ENCODE peak calls at places on chromosomes 16 and 17, in eight cellular contexts. L, J, E, V, X, A, U and R are unnamed samples.

GRCh38 chr17:13346996-13347762 is 254.6 kb downstream of the HS3ST3A1 start:
- DNase-seq in L (no peak), E (no peak), V (peak), A (peak), J (peak), X (no peak), U (no peak), R (peak)

GRCh38 chr17:80008848-80009247 is 26.8 kb downstream of the TBC1D16 start:
- DNase-seq in V (no peak), E (no peak), U (peak), J (no peak), L (peak), X (no peak), A (no peak), R (no peak)

GRCh38 chr17:40857535-40857934 is 9.5 kb downstream of the KRT12 start:
- DNase-seq in U (no peak), J (no peak), L (no peak), V (peak), E (no peak), X (no peak), A (peak), R (no peak)

GRCh38 chr17:58317421-58318064 is 11.1 kb downstream of the TSPOAP1 start:
- DNase-seq in E (peak), U (no peak), A (peak), J (peak), L (peak), V (peak), X (no peak), R (peak)

GRCh38 chr17:13222931-13223330 is 205.1 kb upstream of the ELAC2 start:
- DNase-seq in L (no peak), E (no peak), V (no peak), A (no peak), U (no peak), J (no peak), X (no peak), R (no peak)

GRCh38 chr17:27559506-27559931 is 71.5 kb upstream of the LGALS9 start:
- DNase-seq in J (no peak), E (no peak), X (no peak), L (peak), A (peak), U (peak), V (peak), R (no peak)

GRCh38 chr16:2968368-2968737 is 795 bp upstream of the PAQR4 start:
- DNase-seq in A (no peak), U (no peak), L (no peak), J (no peak), E (no peak), V (no peak), X (no peak), R (no peak)

GRCh38 chr17:30550512-30551273 is 73.5 kb downstream of the GOSR1 start:
- DNase-seq in X (no peak), A (peak), J (peak), L (no peak), V (peak), E (peak), U (no peak), R (peak)

GRCh38 chr17:62628845-62629555 is 1.5 kb downstream of the MRC2 start:
- DNase-seq in X (no peak), U (peak), V (peak), A (peak), L (peak), E (no peak), J (no peak), R (peak)

GRCh38 chr16:59878479-59878878 is 1144.4 kb upstream of the GOT2 start:
- DNase-seq in V (peak), A (peak), J (peak), U (no peak), E (peak), X (no peak), L (no peak), R (no peak)

GRCh38 chr17:76410328-76410965 is 26.0 kb downstream of the SPHK1 start:
- DNase-seq in J (no peak), U (no peak), X (no peak), E (no peak), A (no peak), L (peak), V (no peak), R (no peak)

GRCh38 chr17:77834170-77835115 is 124.1 kb upstream of the TNRC6C start:
- DNase-seq in V (peak), U (peak), A (peak), X (no peak), J (peak), E (peak), L (peak), R (peak)

GRCh38 chr17:7354262-7354781 is 634 bp upstream of the TMEM95 start:
- DNase-seq in E (no peak), A (peak), X (peak), U (no peak), J (peak), L (no peak), V (peak), R (no peak)

GRCh38 chr17:19533718-19534561 is at the start of gene SLC47A1:
- DNase-seq in L (peak), V (peak), E (peak), U (peak), J (peak), A (no peak), X (peak), R (peak)

GRCh38 chr16:53502331-53503269 is at the start of gene AKTIP:
- DNase-seq in L (no peak), J (peak), E (peak), X (no peak), A (peak), V (peak), U (peak), R (peak)

GRCh38 chr17:33778505-33779398 is 476.3 kb upstream of the CCL2 start:
- DNase-seq in J (peak), L (no peak), A (peak), V (peak), U (peak), E (peak), X (peak), R (peak)

GRCh38 chr17:76121932-76122383 is 18.4 kb upstream of the EXOC7 start:
- DNase-seq in J (no peak), E (no peak), A (peak), V (peak), U (no peak), X (no peak), L (peak), R (no peak)

DNA sequence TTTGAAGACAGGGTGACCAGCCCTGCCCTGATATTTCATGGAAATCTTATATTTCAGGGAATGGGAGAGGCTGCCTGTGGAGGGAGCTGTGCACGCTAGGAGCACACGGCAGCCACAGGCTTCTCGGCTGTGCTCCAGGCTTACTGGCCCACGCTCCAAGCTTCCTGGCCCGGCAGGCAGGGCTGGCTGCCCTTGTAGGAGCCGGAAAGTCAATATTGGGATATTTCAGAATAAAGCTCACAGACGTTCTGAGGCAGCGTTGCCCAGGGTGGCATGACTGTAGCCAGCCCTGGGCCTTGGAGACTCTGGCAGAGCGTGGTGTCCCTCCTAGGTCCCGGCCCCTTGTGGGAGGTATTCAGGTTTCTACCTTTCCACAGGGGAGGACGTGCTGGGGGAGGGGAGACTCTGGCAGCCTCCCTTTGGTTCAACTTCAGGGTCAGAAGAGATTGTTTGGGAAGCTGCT is 95.6 kb downstream of the NPIPB11 start:
- DNase-seq in L (peak), V (no peak), A (peak), U (peak), X (no peak), J (no peak), E (no peak), R (no peak)
- TF ChIP-seq CTCF in L (no peak), V (no peak), A (peak), U (no peak), X (no peak), J (no peak), E (no peak), R (no peak)

GRCh38 chr17:36849871-36850348 is 87.4 kb upstream of the LHX1 start:
- DNase-seq in X (no peak), A (peak), J (peak), L (no peak), U (no peak), E (peak), V (peak), R (peak)
- TF ChIP-seq CTCF in X (no peak), A (no peak), J (no peak), L (no peak), U (no peak), E (peak), V (peak), R (peak)

GRCh38 chr16:6722786-6723185 is 609.9 kb upstream of the RBFOX1 start:
- DNase-seq in L (no peak), E (no peak), X (no peak), A (no peak), U (no peak), V (no peak), J (no peak), R (no peak)
- TF ChIP-seq CTCF in L (no peak), E (no peak), X (no peak), A (no peak), U (no peak), V (no peak), J (no peak), R (no peak)

GRCh38 chr17:4542726-4543191 is 12.4 kb downstream of the MYBBP1A start:
- DNase-seq in J (no peak), E (no peak), L (peak), X (no peak), A (no peak), V (no peak), U (no peak), R (no peak)

GRCh38 chr17:4541041-4541327 is 14.2 kb downstream of the MYBBP1A start:
- DNase-seq in V (no peak), A (no peak), E (no peak), U (peak), L (no peak), J (no peak), X (no peak), R (no peak)

GRCh38 chr17:4542003-4542725 is 13.0 kb downstream of the MYBBP1A start:
- DNase-seq in U (peak), E (no peak), J (no peak), X (no peak), V (no peak), A (no peak), L (peak), R (no peak)

GRCh38 chr17:4540224-4541040 is 14.8 kb downstream of the MYBBP1A start:
- DNase-seq in A (no peak), J (no peak), X (no peak), U (peak), V (no peak), E (no peak), L (peak), R (peak)

GRCh38 chr17:4541328-4542002 is 13.7 kb downstream of the MYBBP1A start:
- DNase-seq in A (no peak), E (no peak), X (no peak), J (no peak), L (peak), U (peak), V (no peak), R (no peak)
- TF ChIP-seq CTCF in A (no peak), E (no peak), X (no peak), J (no peak), L (no peak), U (no peak), V (no peak), R (peak)

GRCh38 chr16:71647391-71647790 is 21.4 kb downstream of the MARVELD3 start:
- DNase-seq in J (no peak), L (no peak), X (no peak), E (no peak), V (no peak), A (no peak), U (no peak), R (no peak)
- TF ChIP-seq CTCF in J (no peak), L (no peak), X (no peak), E (no peak), V (no peak), A (no peak), U (no peak), R (no peak)

GRCh38 chr16:87812200-87812656 is 46.4 kb upstream of the KLHDC4 start:
- DNase-seq in U (no peak), L (no peak), E (no peak), V (no peak), A (no peak), J (no peak), X (no peak), R (no peak)
- TF ChIP-seq CTCF in U (no peak), L (no peak), E (no peak), V (no peak), A (no peak), J (no peak), X (no peak), R (no peak)

GRCh38 chr16:1964046-1964505 is 550 bp downstream of the RPS2 start:
- DNase-seq in J (no peak), X (no peak), E (no peak), A (no peak), U (peak), L (peak), V (peak), R (no peak)
- TF ChIP-seq CTCF in J (no peak), X (no peak), E (no peak), A (no peak), U (no peak), L (peak), V (no peak), R (no peak)

DNA sequence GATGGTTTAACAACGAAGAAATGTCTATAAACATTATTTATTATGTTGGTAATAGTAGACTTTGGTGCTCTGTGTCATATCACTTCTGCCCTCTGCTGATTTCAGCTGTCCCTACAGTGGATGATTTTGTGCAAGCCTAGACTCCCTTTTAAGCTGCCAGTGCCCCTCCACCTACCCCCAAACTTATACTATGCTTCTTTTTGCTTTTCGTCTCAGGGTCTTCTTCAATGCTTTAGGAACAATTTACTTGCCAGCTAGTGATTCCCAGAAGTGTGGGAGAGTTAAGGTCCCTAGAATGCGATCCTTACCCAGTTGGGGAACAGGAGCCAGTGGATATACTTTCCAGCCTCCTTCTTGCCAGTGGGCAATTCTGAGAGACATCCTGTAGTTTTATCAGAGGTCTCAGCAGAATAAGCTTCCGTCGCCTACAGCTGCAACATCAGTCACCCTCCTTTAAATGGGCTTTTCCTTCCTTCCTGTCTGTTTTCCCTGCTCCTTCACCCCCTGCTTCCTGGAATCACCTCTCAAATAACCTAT is 4.1 kb downstream of the ICAM2 start:
- DNase-seq in J (no peak), L (no peak), A (no peak), V (peak), U (no peak), X (no peak), E (no peak), R (no peak)
- TF ChIP-seq CTCF in J (no peak), L (peak), A (peak), V (no peak), U (peak), X (no peak), E (no peak), R (no peak)

DNA sequence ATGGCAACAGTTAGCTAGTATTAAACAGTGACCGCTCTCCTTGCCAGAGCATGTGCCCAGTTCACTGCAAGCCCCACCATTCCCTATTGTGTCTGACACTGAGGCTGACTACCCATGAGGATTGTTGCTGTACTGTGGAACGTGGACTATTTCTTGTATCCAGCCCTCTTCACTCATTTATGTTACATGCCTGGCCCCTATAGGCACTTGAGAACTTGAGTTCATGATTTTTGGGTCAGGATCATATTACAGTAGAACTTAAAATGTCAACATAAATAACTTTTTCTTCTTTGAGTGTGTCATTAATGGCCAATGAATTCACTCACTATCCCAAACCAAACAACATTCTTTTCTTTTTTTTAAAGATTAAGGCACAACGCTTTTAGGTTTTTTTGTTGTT is 55.7 kb downstream of the LYRM1 start:
- DNase-seq in V (peak), L (no peak), A (peak), U (no peak), E (no peak), X (no peak), J (no peak), R (peak)
- TF ChIP-seq CTCF in V (no peak), L (no peak), A (peak), U (no peak), E (no peak), X (no peak), J (no peak), R (no peak)

GRCh38 chr17:66850692-66851091 is 15.8 kb downstream of the CACNG5 start:
- DNase-seq in A (peak), E (no peak), J (no peak), X (no peak), U (no peak), L (no peak), V (no peak), R (no peak)

GRCh38 chr17:66849851-66850580 is 15.1 kb downstream of the CACNG5 start:
- DNase-seq in J (no peak), A (no peak), U (no peak), X (no peak), L (no peak), E (no peak), V (no peak), R (no peak)

GRCh38 chr17:66860204-66860603 is 25.3 kb downstream of the CACNG5 start:
- DNase-seq in E (no peak), X (no peak), V (no peak), A (no peak), L (no peak), J (no peak), U (no peak), R (no peak)

GRCh38 chr17:66858182-66859083 is 23.5 kb downstream of the CACNG5 start:
- DNase-seq in E (no peak), L (no peak), U (no peak), V (no peak), A (no peak), J (no peak), X (no peak), R (no peak)

GRCh38 chr17:66855204-66855603 is 20.3 kb downstream of the CACNG5 start:
- DNase-seq in E (peak), V (no peak), A (no peak), J (no peak), X (no peak), U (no peak), L (no peak), R (peak)
- TF ChIP-seq CTCF in E (peak), V (peak), A (peak), J (peak), X (peak), U (no peak), L (no peak), R (peak)